ENCODE peak calls at places on chromosomes 11 and 22, in four cellular contexts. J, E, W and M are unnamed samples.

GRCh38 chr11:36412781-36413383 is 97.2 kb downstream of the TRAF6 start:
- DNase-seq in J (no peak), E (no peak), W (no peak), M (no peak)

GRCh38 chr11:8097062-8097814 is 16.2 kb downstream of the TUB start:
- DNase-seq in J (no peak), E (no peak), W (no peak), M (no peak)

GRCh38 chr11:512895-513595 is 6.0 kb upstream of the RNH1 start:
- DNase-seq in J (no peak), E (no peak), W (no peak), M (no peak)

GRCh38 chr22:46844606-46845210 is 82.3 kb downstream of the TBC1D22A start:
- DNase-seq in J (no peak), E (no peak), W (no peak), M (no peak)

GRCh38 chr11:95149659-95150294 is 60.1 kb downstream of the ENDOD1 start:
- DNase-seq in J (no peak), E (no peak), W (no peak), M (peak)

GRCh38 chr11:64437426-64437825 is 78.5 kb downstream of the RPS6KA4 start:
- DNase-seq in J (no peak), E (no peak), W (no peak), M (no peak)

GRCh38 chr11:65487467-65488272 is 11.2 kb upstream of the MALAT1 start:
- DNase-seq in J (peak), E (peak), W (no peak), M (peak)

GRCh38 chr22:23014250-23014649 is 56.1 kb upstream of the GNAZ start:
- DNase-seq in J (no peak), E (no peak), W (no peak), M (no peak)

GRCh38 chr11:31355817-31356216 is 13.7 kb downstream of the DCDC1 start:
- DNase-seq in J (no peak), E (no peak), W (no peak), M (no peak)

GRCh38 chr22:17569971-17570511 is 6.7 kb downstream of the SLC25A18 start:
- DNase-seq in J (no peak), E (no peak), W (no peak), M (no peak)

GRCh38 chr11:126790550-126790981 is 210.0 kb downstream of the KIRREL3 start:
- DNase-seq in J (no peak), E (peak), W (no peak), M (peak)

GRCh38 chr11:66653123-66653522 is 14.6 kb downstream of the RBM4 start:
- DNase-seq in J (no peak), E (no peak), W (no peak), M (no peak)